ENCODE peak calls at places on chromosomes 11 and 22, in six cellular contexts. One of them, this sample, is unnamed.

GRCh38 chr11:58268142-58268541 is at the start of gene OR10W1:
- DNase-seq in dorsolateral prefrontal cortex: no peak
- DNase-seq in HCT116: no peak
- DNase-seq in thoracic aorta: no peak
- DNase-seq in OCI-LY7: no peak
- DNase-seq in keratinocyte: no peak
- DNase-seq in this sample: no peak

GRCh38 chr11:110763249-110764011 is 51.2 kb upstream of the ARHGAP20 start:
- DNase-seq in dorsolateral prefrontal cortex: no peak
- DNase-seq in HCT116: no peak
- DNase-seq in thoracic aorta: no peak
- DNase-seq in OCI-LY7: no peak
- DNase-seq in keratinocyte: no peak
- DNase-seq in this sample: no peak

GRCh38 chr11:118660646-118661424 is 18.6 kb downstream of the TREH start:
- DNase-seq in dorsolateral prefrontal cortex: no peak
- DNase-seq in HCT116: no peak
- DNase-seq in thoracic aorta: no peak
- DNase-seq in OCI-LY7: no peak
- DNase-seq in keratinocyte: no peak
- DNase-seq in this sample: no peak

GRCh38 chr11:121321614-121322243 is 29.2 kb downstream of the SC5D start:
- DNase-seq in dorsolateral prefrontal cortex: peak
- DNase-seq in HCT116: peak
- DNase-seq in thoracic aorta: no peak
- DNase-seq in OCI-LY7: peak
- DNase-seq in keratinocyte: no peak
- DNase-seq in this sample: no peak

GRCh38 chr22:33213383-33214075 is 155.3 kb upstream of the SYN3 start:
- DNase-seq in dorsolateral prefrontal cortex: no peak
- DNase-seq in HCT116: no peak
- DNase-seq in thoracic aorta: no peak
- DNase-seq in OCI-LY7: no peak
- DNase-seq in keratinocyte: no peak
- DNase-seq in this sample: no peak

GRCh38 chr11:1272531-1272930 is 36.9 kb downstream of the TOLLIP start:
- DNase-seq in dorsolateral prefrontal cortex: no peak
- DNase-seq in HCT116: no peak
- DNase-seq in thoracic aorta: no peak
- DNase-seq in OCI-LY7: no peak
- DNase-seq in keratinocyte: no peak
- DNase-seq in this sample: no peak

GRCh38 chr22:32733196-32733595 is 68.3 kb upstream of the TIMP3 start:
- DNase-seq in dorsolateral prefrontal cortex: no peak
- DNase-seq in HCT116: no peak
- DNase-seq in thoracic aorta: no peak
- DNase-seq in OCI-LY7: no peak
- DNase-seq in keratinocyte: no peak
- DNase-seq in this sample: no peak

GRCh38 chr11:65792456-65792855 is 5.6 kb downstream of the OVOL1 start:
- DNase-seq in dorsolateral prefrontal cortex: no peak
- DNase-seq in HCT116: no peak
- DNase-seq in thoracic aorta: no peak
- DNase-seq in OCI-LY7: no peak
- DNase-seq in keratinocyte: no peak
- DNase-seq in this sample: no peak

GRCh38 chr11:112364962-112365481 is 104.4 kb upstream of the PLET1 start:
- DNase-seq in dorsolateral prefrontal cortex: no peak
- DNase-seq in HCT116: no peak
- DNase-seq in thoracic aorta: no peak
- DNase-seq in OCI-LY7: no peak
- DNase-seq in keratinocyte: peak
- DNase-seq in this sample: peak

GRCh38 chr11:12813371-12814225 is 139.4 kb downstream of the TEAD1 start:
- DNase-seq in dorsolateral prefrontal cortex: no peak
- DNase-seq in HCT116: no peak
- DNase-seq in thoracic aorta: no peak
- DNase-seq in OCI-LY7: no peak
- DNase-seq in keratinocyte: no peak
- DNase-seq in this sample: no peak

GRCh38 chr11:59611570-59612565 is 3.7 kb downstream of the OSBP start:
- DNase-seq in dorsolateral prefrontal cortex: no peak
- DNase-seq in HCT116: no peak
- DNase-seq in thoracic aorta: no peak
- DNase-seq in OCI-LY7: no peak
- DNase-seq in keratinocyte: no peak
- DNase-seq in this sample: no peak

GRCh38 chr11:30603357-30603756 is 17.2 kb upstream of the MPPED2 start:
- DNase-seq in dorsolateral prefrontal cortex: no peak
- DNase-seq in HCT116: no peak
- DNase-seq in thoracic aorta: no peak
- DNase-seq in OCI-LY7: no peak
- DNase-seq in keratinocyte: no peak
- DNase-seq in this sample: no peak

GRCh38 chr11:128525411-128526243 is 61.7 kb downstream of the ETS1 start:
- DNase-seq in dorsolateral prefrontal cortex: no peak
- DNase-seq in HCT116: no peak
- DNase-seq in thoracic aorta: no peak
- DNase-seq in OCI-LY7: no peak
- DNase-seq in keratinocyte: no peak
- DNase-seq in this sample: no peak

GRCh38 chr11:13205446-13205845 is 72.1 kb upstream of the BMAL1 start:
- DNase-seq in dorsolateral prefrontal cortex: no peak
- DNase-seq in HCT116: no peak
- DNase-seq in thoracic aorta: no peak
- DNase-seq in OCI-LY7: no peak
- DNase-seq in keratinocyte: no peak
- DNase-seq in this sample: no peak

GRCh38 chr11:10302744-10303557 is 1.9 kb upstream of the ADM start:
- DNase-seq in dorsolateral prefrontal cortex: no peak
- DNase-seq in HCT116: no peak
- DNase-seq in thoracic aorta: peak
- DNase-seq in OCI-LY7: no peak
- DNase-seq in keratinocyte: no peak
- DNase-seq in this sample: no peak

GRCh38 chr11:614583-615452 is 932 bp downstream of the IRF7 start:
- DNase-seq in dorsolateral prefrontal cortex: no peak
- DNase-seq in HCT116: no peak
- DNase-seq in thoracic aorta: no peak
- DNase-seq in OCI-LY7: no peak
- DNase-seq in keratinocyte: no peak
- DNase-seq in this sample: no peak

GRCh38 chr11:64267207-64267945 is 16.0 kb downstream of the PLCB3 start:
- DNase-seq in dorsolateral prefrontal cortex: no peak
- DNase-seq in HCT116: no peak
- DNase-seq in thoracic aorta: no peak
- DNase-seq in OCI-LY7: no peak
- DNase-seq in keratinocyte: no peak
- DNase-seq in this sample: no peak

GRCh38 chr11:11578542-11578941 is 43.3 kb downstream of the GALNT18 start:
- DNase-seq in dorsolateral prefrontal cortex: no peak
- DNase-seq in HCT116: no peak
- DNase-seq in thoracic aorta: no peak
- DNase-seq in OCI-LY7: no peak
- DNase-seq in keratinocyte: no peak
- DNase-seq in this sample: no peak

GRCh38 chr11:47393163-47394049 is 15.0 kb upstream of the SLC39A13 start:
- DNase-seq in dorsolateral prefrontal cortex: no peak
- DNase-seq in HCT116: no peak
- DNase-seq in thoracic aorta: no peak
- DNase-seq in OCI-LY7: no peak
- DNase-seq in keratinocyte: no peak
- DNase-seq in this sample: no peak

GRCh38 chr11:28017816-28018215 is 90.1 kb downstream of the KIF18A start:
- DNase-seq in dorsolateral prefrontal cortex: no peak
- DNase-seq in HCT116: no peak
- DNase-seq in thoracic aorta: no peak
- DNase-seq in OCI-LY7: no peak
- DNase-seq in keratinocyte: no peak
- DNase-seq in this sample: peak

GRCh38 chr11:10588904-10589303 is 20.4 kb upstream of the LYVE1 start:
- DNase-seq in dorsolateral prefrontal cortex: no peak
- DNase-seq in HCT116: no peak
- DNase-seq in thoracic aorta: no peak
- DNase-seq in OCI-LY7: no peak
- DNase-seq in keratinocyte: no peak
- DNase-seq in this sample: peak

GRCh38 chr22:31093956-31094622 is 13.0 kb downstream of the SMTN start:
- DNase-seq in dorsolateral prefrontal cortex: no peak
- DNase-seq in HCT116: no peak
- DNase-seq in thoracic aorta: no peak
- DNase-seq in OCI-LY7: no peak
- DNase-seq in keratinocyte: no peak
- DNase-seq in this sample: no peak

GRCh38 chr11:19868281-19868821 is 155.7 kb downstream of the NAV2 start:
- DNase-seq in dorsolateral prefrontal cortex: no peak
- DNase-seq in HCT116: no peak
- DNase-seq in thoracic aorta: peak
- DNase-seq in OCI-LY7: no peak
- DNase-seq in keratinocyte: no peak
- DNase-seq in this sample: peak

GRCh38 chr11:10263929-10264328 is 30.1 kb downstream of the SBF2 start:
- DNase-seq in dorsolateral prefrontal cortex: no peak
- DNase-seq in HCT116: no peak
- DNase-seq in thoracic aorta: no peak
- DNase-seq in OCI-LY7: no peak
- DNase-seq in keratinocyte: peak
- DNase-seq in this sample: no peak

DNA sequence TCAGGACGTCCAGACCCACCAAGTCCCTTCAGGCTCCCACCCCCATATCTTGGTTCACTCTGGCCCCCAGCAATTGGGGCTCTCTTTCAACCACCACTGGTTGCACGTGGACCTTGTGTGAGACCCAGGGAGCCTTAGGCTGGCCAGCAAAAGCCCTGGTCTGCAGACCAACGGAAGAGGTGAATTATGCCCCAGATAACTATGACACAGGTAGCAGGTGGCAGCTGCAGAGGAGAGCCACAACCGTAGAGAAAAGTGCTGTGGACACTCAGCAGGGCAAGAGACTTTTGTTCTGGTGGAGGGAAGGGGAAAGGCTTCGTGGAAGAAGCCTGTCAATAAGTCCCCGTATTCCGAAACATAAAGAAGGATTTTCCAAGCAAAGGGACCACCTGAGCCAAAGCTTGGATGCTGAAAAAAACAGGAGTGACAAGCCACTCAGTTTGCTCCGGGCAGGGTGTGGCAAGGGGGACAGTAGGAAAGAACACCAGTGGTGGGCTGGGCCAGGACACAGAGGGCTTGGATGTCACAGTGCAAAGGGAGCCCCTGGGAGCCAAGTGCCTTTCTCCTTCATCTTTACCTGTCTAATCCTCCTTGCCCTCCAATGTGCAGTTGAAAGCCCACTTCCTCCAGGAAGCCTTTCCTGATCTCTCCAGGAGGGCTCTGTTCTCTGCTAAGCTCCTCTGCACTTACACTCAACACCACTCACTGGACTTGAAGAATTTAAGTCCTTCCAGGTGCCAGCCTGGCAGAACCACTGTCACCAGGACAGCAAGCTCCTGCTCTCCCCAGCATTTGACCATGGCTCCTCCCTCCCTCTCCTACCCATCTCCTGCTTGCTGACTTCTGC is 264.7 kb downstream of the BUD13 start:
- DNase-seq in dorsolateral prefrontal cortex: no peak
- DNase-seq in HCT116: no peak
- DNase-seq in thoracic aorta: no peak
- DNase-seq in OCI-LY7: no peak
- DNase-seq in keratinocyte: no peak
- DNase-seq in this sample: no peak
- H3K27ac ChIP-seq in dorsolateral prefrontal cortex: no peak
- H3K27ac ChIP-seq in HCT116: no peak
- H3K27ac ChIP-seq in thoracic aorta: no peak
- H3K27ac ChIP-seq in OCI-LY7: no peak
- H3K27ac ChIP-seq in keratinocyte: no peak
- H3K27ac ChIP-seq in this sample: no peak

GRCh38 chr11:74952752-74953151 is 3.7 kb downstream of the SPCS2 start:
- DNase-seq in dorsolateral prefrontal cortex: no peak
- DNase-seq in HCT116: no peak
- DNase-seq in thoracic aorta: no peak
- DNase-seq in OCI-LY7: no peak
- DNase-seq in keratinocyte: no peak
- DNase-seq in this sample: no peak
- H3K27ac ChIP-seq in dorsolateral prefrontal cortex: no peak
- H3K27ac ChIP-seq in HCT116: no peak
- H3K27ac ChIP-seq in thoracic aorta: no peak
- H3K27ac ChIP-seq in OCI-LY7: no peak
- H3K27ac ChIP-seq in keratinocyte: no peak
- H3K27ac ChIP-seq in this sample: no peak

DNA sequence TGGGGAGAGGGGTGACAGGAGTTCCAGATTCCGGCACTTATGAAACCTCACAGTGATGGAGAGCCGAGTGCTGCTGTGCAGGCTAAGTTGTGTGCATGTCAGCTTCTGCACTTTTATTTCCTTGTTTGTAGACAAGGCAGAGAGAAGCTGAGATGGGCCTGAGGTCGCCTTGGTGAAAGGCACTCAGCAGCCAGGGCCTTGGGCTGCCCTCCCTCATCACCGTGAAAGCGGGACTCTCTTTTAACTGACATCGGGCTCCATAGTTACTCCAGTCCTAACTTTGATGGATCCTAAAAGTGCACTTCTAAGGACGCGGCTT is 7.6 kb downstream of the CD81 start:
- DNase-seq in dorsolateral prefrontal cortex: no peak
- DNase-seq in HCT116: no peak
- DNase-seq in thoracic aorta: no peak
- DNase-seq in OCI-LY7: no peak
- DNase-seq in keratinocyte: no peak
- DNase-seq in this sample: no peak
- H3K27ac ChIP-seq in dorsolateral prefrontal cortex: peak
- H3K27ac ChIP-seq in HCT116: no peak
- H3K27ac ChIP-seq in thoracic aorta: no peak
- H3K27ac ChIP-seq in OCI-LY7: peak
- H3K27ac ChIP-seq in keratinocyte: no peak
- H3K27ac ChIP-seq in this sample: no peak

DNA sequence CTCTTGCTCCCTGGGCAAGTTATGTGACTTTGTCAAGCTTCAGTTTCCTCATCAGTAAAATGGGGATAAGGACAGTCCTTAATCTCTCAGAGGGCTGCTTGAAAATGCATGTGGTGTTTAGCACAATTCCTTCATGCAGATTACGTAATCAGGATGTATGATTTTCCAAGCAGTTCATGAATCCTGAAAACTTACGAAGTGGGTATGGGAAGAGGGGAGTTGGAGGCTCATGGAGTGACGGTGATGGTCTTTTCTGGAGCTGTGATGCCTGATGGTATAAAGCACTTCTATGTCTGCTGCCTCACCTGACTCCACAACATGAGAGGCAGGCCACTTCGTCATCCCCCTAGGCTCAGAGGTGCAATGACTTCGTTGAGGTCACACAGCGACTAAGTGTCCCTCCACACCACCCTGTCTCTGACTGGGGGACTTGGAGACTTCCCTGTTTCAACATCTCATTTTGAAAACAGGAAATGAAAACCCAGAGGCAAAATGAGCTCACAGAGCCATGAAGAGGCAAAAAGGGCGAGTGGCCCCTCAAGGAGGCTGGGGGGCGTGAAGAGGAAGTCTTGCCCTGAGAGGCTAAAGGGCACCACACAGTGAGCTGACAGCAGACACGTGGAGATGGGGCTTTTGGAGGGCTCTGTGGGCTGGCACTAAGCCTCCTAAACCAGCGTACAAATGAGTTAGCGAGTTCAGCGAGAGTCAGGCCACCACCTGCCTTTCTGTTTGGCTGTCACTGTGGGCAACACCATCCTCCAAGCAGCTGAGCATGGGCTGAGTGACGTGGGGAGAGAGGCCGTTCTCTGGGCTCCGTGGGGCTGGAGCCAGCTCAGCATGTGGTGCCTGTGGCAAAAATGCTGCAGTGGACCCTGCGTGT is 10.1 kb downstream of the MCM5 start:
- DNase-seq in dorsolateral prefrontal cortex: no peak
- DNase-seq in HCT116: no peak
- DNase-seq in thoracic aorta: no peak
- DNase-seq in OCI-LY7: peak
- DNase-seq in keratinocyte: no peak
- DNase-seq in this sample: no peak
- H3K27ac ChIP-seq in dorsolateral prefrontal cortex: peak
- H3K27ac ChIP-seq in HCT116: no peak
- H3K27ac ChIP-seq in thoracic aorta: no peak
- H3K27ac ChIP-seq in OCI-LY7: peak
- H3K27ac ChIP-seq in keratinocyte: no peak
- H3K27ac ChIP-seq in this sample: no peak

This sample was measured in epithelial cell of prostate.